ENCODE peak calls at places on chromosome 17, in four cellular contexts. One of them, this sample, is unnamed.

GRCh38 chr17:1779571-1780074 is 17.8 kb downstream of the SERPINF1 start:
- DNase-seq in AG04450: peak
- DNase-seq in Karpas-422: no peak
- DNase-seq in CD4-positive, alpha-beta T cell: no peak
- DNase-seq in this sample: no peak

GRCh38 chr17:40791808-40792436 is 7.8 kb downstream of the KRT28 start:
- DNase-seq in AG04450: peak
- DNase-seq in Karpas-422: peak
- DNase-seq in CD4-positive, alpha-beta T cell: no peak
- DNase-seq in this sample: no peak

GRCh38 chr17:32519769-32520701 is 33.2 kb downstream of the CDK5R1 start:
- DNase-seq in Karpas-422: no peak
- DNase-seq in CD4-positive, alpha-beta T cell: peak
- DNase-seq in AG04450: no peak
- DNase-seq in this sample: no peak

GRCh38 chr17:20967776-20968175 is 75.0 kb downstream of the USP22 start:
- DNase-seq in CD4-positive, alpha-beta T cell: no peak
- DNase-seq in AG04450: no peak
- DNase-seq in Karpas-422: no peak
- DNase-seq in this sample: no peak

GRCh38 chr17:1379930-1380313 is 20.1 kb downstream of the YWHAE start:
- DNase-seq in AG04450: no peak
- DNase-seq in Karpas-422: no peak
- DNase-seq in CD4-positive, alpha-beta T cell: no peak
- DNase-seq in this sample: no peak

GRCh38 chr17:5913641-5914040 is 156.5 kb upstream of the WSCD1 start:
- DNase-seq in CD4-positive, alpha-beta T cell: no peak
- DNase-seq in AG04450: no peak
- DNase-seq in Karpas-422: no peak
- DNase-seq in this sample: no peak

GRCh38 chr17:40993856-40994255 is at the start of gene KRTAP3-3:
- DNase-seq in Karpas-422: no peak
- DNase-seq in AG04450: no peak
- DNase-seq in CD4-positive, alpha-beta T cell: no peak
- DNase-seq in this sample: no peak

GRCh38 chr17:47704781-47705180 is 10.8 kb downstream of the TBKBP1 start:
- DNase-seq in Karpas-422: no peak
- DNase-seq in AG04450: no peak
- DNase-seq in CD4-positive, alpha-beta T cell: no peak
- DNase-seq in this sample: no peak

GRCh38 chr17:8753976-8754440 is 4.3 kb downstream of the SPDYE4 start:
- DNase-seq in AG04450: no peak
- DNase-seq in Karpas-422: peak
- DNase-seq in CD4-positive, alpha-beta T cell: no peak
- DNase-seq in this sample: no peak

GRCh38 chr17:28763804-28764266 is 20.0 kb downstream of the TRAF4 start:
- DNase-seq in AG04450: peak
- DNase-seq in CD4-positive, alpha-beta T cell: peak
- DNase-seq in Karpas-422: peak
- DNase-seq in this sample: peak

GRCh38 chr17:67431210-67432015 is 54.3 kb downstream of the PITPNC1 start:
- DNase-seq in Karpas-422: no peak
- DNase-seq in CD4-positive, alpha-beta T cell: no peak
- DNase-seq in AG04450: no peak
- DNase-seq in this sample: no peak

GRCh38 chr17:27070836-27071235 is 223.1 kb upstream of the WSB1 start:
- DNase-seq in CD4-positive, alpha-beta T cell: no peak
- DNase-seq in AG04450: no peak
- DNase-seq in Karpas-422: no peak
- DNase-seq in this sample: no peak

GRCh38 chr17:6669479-6670212 is 18.1 kb downstream of the C17orf100 start:
- DNase-seq in AG04450: no peak
- DNase-seq in Karpas-422: no peak
- DNase-seq in CD4-positive, alpha-beta T cell: no peak
- DNase-seq in this sample: no peak

GRCh38 chr17:29617481-29618271 is 5.0 kb downstream of the CORO6 start:
- DNase-seq in CD4-positive, alpha-beta T cell: peak
- DNase-seq in Karpas-422: peak
- DNase-seq in AG04450: no peak
- DNase-seq in this sample: peak

GRCh38 chr17:30113213-30113612 is 3.4 kb upstream of the NSRP1 start:
- DNase-seq in Karpas-422: no peak
- DNase-seq in CD4-positive, alpha-beta T cell: no peak
- DNase-seq in AG04450: no peak
- DNase-seq in this sample: no peak

GRCh38 chr17:40290629-40291296 is 3.1 kb downstream of the CDC6 start:
- DNase-seq in Karpas-422: peak
- DNase-seq in CD4-positive, alpha-beta T cell: no peak
- DNase-seq in AG04450: peak
- DNase-seq in this sample: no peak

GRCh38 chr17:81683208-81683583 is 401 bp downstream of the ARL16 start:
- DNase-seq in AG04450: no peak
- DNase-seq in CD4-positive, alpha-beta T cell: no peak
- DNase-seq in Karpas-422: peak
- DNase-seq in this sample: no peak

GRCh38 chr17:40888321-40888720 is 3.3 kb upstream of the KRT20 start:
- DNase-seq in Karpas-422: no peak
- DNase-seq in AG04450: no peak
- DNase-seq in CD4-positive, alpha-beta T cell: no peak
- DNase-seq in this sample: no peak

GRCh38 chr17:31803494-31804213 is 55.4 kb downstream of the COPRS start:
- DNase-seq in Karpas-422: no peak
- DNase-seq in CD4-positive, alpha-beta T cell: no peak
- DNase-seq in AG04450: no peak
- DNase-seq in this sample: no peak

GRCh38 chr17:82023447-82024241 is 539 bp downstream of the LRRC45 start:
- DNase-seq in AG04450: no peak
- DNase-seq in CD4-positive, alpha-beta T cell: no peak
- DNase-seq in Karpas-422: peak
- DNase-seq in this sample: no peak

GRCh38 chr17:48162946-48163506 is 55.5 kb downstream of the SNX11 start:
- DNase-seq in Karpas-422: no peak
- DNase-seq in CD4-positive, alpha-beta T cell: no peak
- DNase-seq in AG04450: no peak
- DNase-seq in this sample: no peak

GRCh38 chr17:42016411-42016831 is 818 bp downstream of the DNAJC7 start:
- DNase-seq in AG04450: no peak
- DNase-seq in Karpas-422: peak
- DNase-seq in CD4-positive, alpha-beta T cell: no peak
- DNase-seq in this sample: no peak

GRCh38 chr17:673200-673681 is 41.4 kb downstream of the VPS53 start:
- DNase-seq in AG04450: peak
- DNase-seq in CD4-positive, alpha-beta T cell: no peak
- DNase-seq in Karpas-422: no peak
- DNase-seq in this sample: no peak

GRCh38 chr17:71084838-71085237 is 915.5 kb downstream of the KCNJ2 start:
- DNase-seq in CD4-positive, alpha-beta T cell: no peak
- DNase-seq in AG04450: no peak
- DNase-seq in Karpas-422: no peak
- DNase-seq in this sample: no peak

GRCh38 chr17:58517378-58517927 is 3.0 kb upstream of the MTMR4 start:
- DNase-seq in AG04450: no peak
- DNase-seq in Karpas-422: no peak
- DNase-seq in CD4-positive, alpha-beta T cell: no peak
- DNase-seq in this sample: no peak

GRCh38 chr17:58120195-58120822 is 27.9 kb upstream of the OR4D1 start:
- DNase-seq in AG04450: peak
- DNase-seq in Karpas-422: peak
- DNase-seq in CD4-positive, alpha-beta T cell: no peak
- DNase-seq in this sample: no peak

GRCh38 chr17:7173687-7174602 is 5.2 kb downstream of the ASGR1 start:
- DNase-seq in AG04450: no peak
- DNase-seq in Karpas-422: no peak
- DNase-seq in CD4-positive, alpha-beta T cell: peak
- DNase-seq in this sample: no peak

GRCh38 chr17:28372203-28372944 is 880 bp downstream of the SARM1 start:
- DNase-seq in AG04450: no peak
- DNase-seq in Karpas-422: peak
- DNase-seq in CD4-positive, alpha-beta T cell: no peak
- DNase-seq in this sample: peak

GRCh38 chr17:15392326-15392739 is 50.9 kb upstream of the TEKT3 start:
- DNase-seq in CD4-positive, alpha-beta T cell: no peak
- DNase-seq in Karpas-422: no peak
- DNase-seq in AG04450: peak
- DNase-seq in this sample: no peak

GRCh38 chr17:44251062-44251461 is 16.9 kb downstream of the SLC4A1 start:
- DNase-seq in AG04450: no peak
- DNase-seq in Karpas-422: no peak
- DNase-seq in CD4-positive, alpha-beta T cell: no peak
- DNase-seq in this sample: no peak

GRCh38 chr17:17018612-17019429 is 23.4 kb upstream of the MPRIP start:
- DNase-seq in CD4-positive, alpha-beta T cell: no peak
- DNase-seq in Karpas-422: no peak
- DNase-seq in AG04450: no peak
- DNase-seq in this sample: no peak

GRCh38 chr17:76585048-76585648 is 512 bp downstream of the ST6GALNAC2 start:
- DNase-seq in CD4-positive, alpha-beta T cell: no peak
- DNase-seq in AG04450: no peak
- DNase-seq in Karpas-422: no peak
- DNase-seq in this sample: no peak

GRCh38 chr17:76582660-76583059 is 3.0 kb downstream of the ST6GALNAC2 start:
- DNase-seq in AG04450: no peak
- DNase-seq in Karpas-422: no peak
- DNase-seq in CD4-positive, alpha-beta T cell: no peak
- DNase-seq in this sample: no peak

GRCh38 chr17:76585649-76586593 is at the start of gene ST6GALNAC2:
- DNase-seq in CD4-positive, alpha-beta T cell: no peak
- DNase-seq in AG04450: no peak
- DNase-seq in Karpas-422: peak
- DNase-seq in this sample: peak

GRCh38 chr17:76586741-76587487 is 1.3 kb upstream of the ST6GALNAC2 start:
- DNase-seq in CD4-positive, alpha-beta T cell: no peak
- DNase-seq in Karpas-422: no peak
- DNase-seq in AG04450: no peak
- DNase-seq in this sample: no peak

GRCh38 chr17:76584427-76585047 is 1.1 kb downstream of the ST6GALNAC2 start:
- DNase-seq in CD4-positive, alpha-beta T cell: no peak
- DNase-seq in Karpas-422: no peak
- DNase-seq in AG04450: no peak
- DNase-seq in this sample: no peak
- H3K27ac ChIP-seq in CD4-positive, alpha-beta T cell: no peak
- H3K27ac ChIP-seq in Karpas-422: no peak
- H3K27ac ChIP-seq in AG04450: no peak
- H3K27ac ChIP-seq in this sample: no peak

DNA sequence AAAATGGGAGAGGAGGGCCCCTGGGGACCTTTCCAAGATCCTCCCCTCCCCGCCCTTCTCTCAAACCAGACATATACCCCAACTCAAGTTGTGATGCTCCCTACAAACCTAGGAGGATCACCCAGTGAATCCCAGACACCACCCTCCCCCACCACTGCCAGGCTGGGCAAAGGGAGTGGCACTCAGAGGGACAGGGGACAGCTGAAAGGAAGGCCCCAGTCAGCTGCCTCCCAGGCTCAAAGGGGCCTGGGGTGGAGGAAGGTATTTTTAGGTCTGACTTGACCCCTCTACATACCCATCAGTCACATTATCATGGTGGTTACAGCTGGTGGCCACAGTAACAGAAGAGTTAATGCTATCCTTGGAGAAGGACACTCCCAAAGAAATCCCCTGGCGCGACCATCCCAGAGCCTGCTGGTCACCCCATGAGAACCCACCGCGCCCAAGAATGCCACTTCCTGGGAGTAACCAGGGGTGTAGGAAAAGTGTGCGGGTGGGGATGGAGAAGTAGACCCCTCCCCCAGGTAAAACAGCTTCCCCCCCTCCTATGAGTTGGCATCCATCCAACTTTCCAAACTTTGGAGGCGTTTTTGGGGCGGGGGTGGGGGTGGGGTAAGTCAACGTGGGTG is 1.2 kb downstream of the CACNB1 start:
- DNase-seq in CD4-positive, alpha-beta T cell: no peak
- DNase-seq in Karpas-422: no peak
- DNase-seq in AG04450: no peak
- DNase-seq in this sample: no peak
- H3K27ac ChIP-seq in CD4-positive, alpha-beta T cell: no peak
- H3K27ac ChIP-seq in Karpas-422: peak
- H3K27ac ChIP-seq in AG04450: no peak
- H3K27ac ChIP-seq in this sample: peak

GRCh38 chr17:19398301-19399181 is 11.6 kb upstream of the MFAP4 start:
- DNase-seq in Karpas-422: no peak
- DNase-seq in CD4-positive, alpha-beta T cell: no peak
- DNase-seq in AG04450: no peak
- DNase-seq in this sample: no peak

GRCh38 chr17:19392303-19392702 is 5.3 kb upstream of the MFAP4 start:
- DNase-seq in Karpas-422: no peak
- DNase-seq in CD4-positive, alpha-beta T cell: no peak
- DNase-seq in AG04450: no peak
- DNase-seq in this sample: no peak

GRCh38 chr17:19399750-19400450 is 11.1 kb upstream of the RNF112 start:
- DNase-seq in CD4-positive, alpha-beta T cell: no peak
- DNase-seq in AG04450: no peak
- DNase-seq in Karpas-422: no peak
- DNase-seq in this sample: no peak

GRCh38 chr17:19401321-19402010 is 9.6 kb upstream of the RNF112 start:
- DNase-seq in Karpas-422: no peak
- DNase-seq in CD4-positive, alpha-beta T cell: no peak
- DNase-seq in AG04450: no peak
- DNase-seq in this sample: no peak

DNA sequence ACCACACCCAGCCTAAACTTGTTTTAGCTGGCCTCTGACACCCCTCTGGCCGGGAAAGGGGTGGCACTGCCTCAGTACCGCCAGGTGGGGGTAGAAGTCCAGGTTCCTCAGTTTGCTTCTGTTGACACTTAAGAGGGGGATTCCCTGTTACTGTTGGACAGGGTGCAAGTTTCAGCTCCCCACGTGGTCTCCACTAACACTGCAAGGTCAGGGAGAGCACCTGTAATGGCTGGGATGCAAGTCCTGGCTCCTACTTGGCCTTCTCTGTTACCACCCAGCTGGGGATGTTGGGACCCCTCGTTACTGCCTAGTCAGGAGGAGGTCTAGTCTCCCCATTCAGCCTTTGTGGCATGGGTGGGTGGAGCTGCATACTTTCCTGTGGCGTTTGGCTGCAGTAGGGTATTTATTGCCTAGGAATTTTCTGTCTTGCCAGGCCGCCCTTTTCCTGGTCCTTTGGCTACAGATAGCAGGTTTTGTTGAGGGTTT is 10.6 kb upstream of the MFAP4 start:
- DNase-seq in Karpas-422: peak
- DNase-seq in CD4-positive, alpha-beta T cell: no peak
- DNase-seq in AG04450: no peak
- DNase-seq in this sample: no peak
- H3K27ac ChIP-seq in Karpas-422: no peak
- H3K27ac ChIP-seq in CD4-positive, alpha-beta T cell: no peak
- H3K27ac ChIP-seq in AG04450: no peak
- H3K27ac ChIP-seq in this sample: no peak

GRCh38 chr17:19391432-19391831 is 4.4 kb upstream of the MFAP4 start:
- DNase-seq in CD4-positive, alpha-beta T cell: no peak
- DNase-seq in Karpas-422: no peak
- DNase-seq in AG04450: no peak
- DNase-seq in this sample: no peak
- H3K27ac ChIP-seq in CD4-positive, alpha-beta T cell: no peak
- H3K27ac ChIP-seq in Karpas-422: no peak
- H3K27ac ChIP-seq in AG04450: no peak
- H3K27ac ChIP-seq in this sample: no peak